ENCODE peak calls at places on chromosomes 11 and 22, in eight cellular contexts. E is A673, P is nephron progenitor cell, T is AG10803, R is uterus, H is AG04450, I is WTC11, C is PC-9. M is an unnamed sample.

GRCh38 chr11:67370351-67371076 is 2.9 kb downstream of the CLCF1 start:
- DNase-seq in E (no peak), P (peak), T (no peak), R (peak), H (peak), I (no peak), C (no peak), M (no peak)

GRCh38 chr22:19723990-19724827 is 870 bp downstream of the GP1BB start:
- DNase-seq in E (no peak), P (peak), T (no peak), R (no peak), H (no peak), I (peak), C (peak), M (peak)

GRCh38 chr11:75949023-75949672 is 134.1 kb downstream of the UVRAG start:
- DNase-seq in E (no peak), P (no peak), T (peak), R (no peak), H (no peak), I (no peak), C (no peak), M (no peak)

GRCh38 chr22:17140826-17141771 is 18.0 kb downstream of the HDHD5 start:
- DNase-seq in E (no peak), P (no peak), T (no peak), R (no peak), H (no peak), I (no peak), C (no peak), M (no peak)

GRCh38 chr22:48192920-48193319 is 1430.5 kb downstream of the TBC1D22A start:
- DNase-seq in E (no peak), P (no peak), T (no peak), R (no peak), H (no peak), I (no peak), C (no peak), M (no peak)

GRCh38 chr22:18110194-18110943 is at the start of gene TUBA8:
- DNase-seq in E (peak), P (peak), T (peak), R (no peak), H (no peak), I (peak), C (peak), M (peak)

GRCh38 chr11:3934658-3935057 is 79.2 kb downstream of the STIM1 start:
- DNase-seq in E (no peak), P (no peak), T (no peak), R (no peak), H (no peak), I (no peak), C (no peak), M (no peak)

GRCh38 chr11:128786507-128786906 is 80.6 kb downstream of the KCNJ1 start:
- DNase-seq in E (no peak), P (no peak), T (no peak), R (no peak), H (no peak), I (no peak), C (no peak), M (no peak)

GRCh38 chr11:68646832-68647231 is 37.5 kb upstream of the GAL start:
- DNase-seq in E (no peak), P (no peak), T (no peak), R (no peak), H (no peak), I (no peak), C (no peak), M (no peak)

GRCh38 chr22:50267591-50268390 is 2.4 kb downstream of the MAPK11 start:
- DNase-seq in E (peak), P (no peak), T (peak), R (peak), H (no peak), I (peak), C (no peak), M (peak)

DNA sequence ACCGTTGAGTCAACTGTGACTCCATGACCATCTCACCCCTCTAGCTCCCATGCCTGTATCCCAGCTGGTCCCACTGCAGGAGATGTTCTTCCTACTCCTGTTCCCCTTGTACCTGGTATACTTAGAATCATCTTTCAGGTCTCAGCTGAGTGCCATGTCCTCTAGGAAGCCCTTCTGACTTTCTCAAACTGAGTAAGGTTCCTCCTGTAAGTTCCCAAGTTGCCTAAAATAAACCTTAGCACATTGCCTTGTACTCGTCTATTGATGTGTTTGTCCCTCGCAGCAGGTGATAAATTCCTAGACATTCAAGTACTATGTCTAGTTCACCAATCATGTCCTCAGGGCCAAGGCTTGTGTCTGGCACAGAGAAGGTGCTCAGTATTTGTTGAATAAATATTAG is 18.4 kb upstream of the ASCC2 start:
- DNase-seq in E (no peak), P (no peak), T (no peak), R (no peak), H (no peak), I (no peak), C (no peak), M (no peak)
- TF ChIP-seq CTCF in E (no peak), P (no peak), T (no peak), R (no peak), H (no peak), I (no peak), C (no peak), M (no peak)

DNA sequence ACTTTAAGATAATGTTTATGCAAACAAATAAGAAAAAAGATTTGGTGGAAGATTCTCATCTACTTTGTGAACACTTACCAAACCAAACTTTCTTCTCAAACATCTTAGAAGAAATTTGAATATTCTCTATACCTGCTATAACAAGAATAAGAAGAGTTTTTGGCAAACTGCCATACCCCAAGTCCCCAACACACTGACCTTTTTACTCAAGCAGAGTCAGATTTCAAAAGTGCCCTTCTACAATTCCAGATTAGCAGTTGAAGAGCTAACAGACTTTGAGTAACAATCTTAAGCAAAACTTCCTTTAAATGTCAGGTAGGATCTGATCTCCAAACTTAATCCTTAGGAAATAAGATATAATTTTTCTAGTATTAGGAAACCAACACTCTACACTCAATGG is 33.9 kb downstream of the TSG101 start:
- DNase-seq in E (no peak), P (no peak), T (no peak), R (no peak), H (no peak), I (no peak), C (no peak), M (no peak)
- TF ChIP-seq CTCF in E (no peak), P (no peak), T (no peak), R (no peak), H (no peak), I (no peak), C (no peak), M (no peak)

DNA sequence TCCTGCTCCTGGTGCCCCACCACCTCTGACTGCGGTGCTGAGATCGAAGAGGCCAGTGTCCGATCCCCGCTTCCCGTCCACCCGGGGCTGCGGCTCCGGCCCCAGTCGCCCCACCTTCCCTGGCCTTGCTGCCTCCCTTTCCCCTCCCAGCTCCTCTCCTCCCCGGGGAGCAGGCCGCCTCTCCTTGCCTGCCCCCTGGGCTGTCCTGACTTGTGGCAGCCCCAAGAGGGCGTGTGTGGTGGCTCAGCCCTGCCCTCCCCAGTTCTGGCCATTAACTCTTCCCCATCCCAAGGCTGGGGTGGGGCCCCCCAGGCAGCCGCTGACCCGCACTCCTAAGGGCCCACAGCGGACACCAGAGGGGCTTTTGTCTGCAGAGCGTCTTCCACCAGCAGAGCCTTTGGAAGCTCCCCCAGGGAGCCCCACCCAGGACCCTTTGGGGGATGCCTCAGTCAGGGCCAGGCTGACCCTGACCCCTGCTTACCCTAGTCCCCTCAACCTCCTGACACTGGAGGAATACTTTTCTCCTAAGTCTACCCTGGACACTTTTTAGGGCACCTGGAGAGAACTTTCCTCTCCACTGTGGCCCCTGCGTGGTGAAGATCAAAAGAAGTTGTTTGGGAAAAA is 16.7 kb downstream of the RTN4RL2 start:
- DNase-seq in E (no peak), P (peak), T (no peak), R (no peak), H (no peak), I (peak), C (peak), M (peak)
- TF ChIP-seq CTCF in E (peak), P (peak), T (peak), R (no peak), H (peak), I (peak), C (peak), M (peak)

DNA sequence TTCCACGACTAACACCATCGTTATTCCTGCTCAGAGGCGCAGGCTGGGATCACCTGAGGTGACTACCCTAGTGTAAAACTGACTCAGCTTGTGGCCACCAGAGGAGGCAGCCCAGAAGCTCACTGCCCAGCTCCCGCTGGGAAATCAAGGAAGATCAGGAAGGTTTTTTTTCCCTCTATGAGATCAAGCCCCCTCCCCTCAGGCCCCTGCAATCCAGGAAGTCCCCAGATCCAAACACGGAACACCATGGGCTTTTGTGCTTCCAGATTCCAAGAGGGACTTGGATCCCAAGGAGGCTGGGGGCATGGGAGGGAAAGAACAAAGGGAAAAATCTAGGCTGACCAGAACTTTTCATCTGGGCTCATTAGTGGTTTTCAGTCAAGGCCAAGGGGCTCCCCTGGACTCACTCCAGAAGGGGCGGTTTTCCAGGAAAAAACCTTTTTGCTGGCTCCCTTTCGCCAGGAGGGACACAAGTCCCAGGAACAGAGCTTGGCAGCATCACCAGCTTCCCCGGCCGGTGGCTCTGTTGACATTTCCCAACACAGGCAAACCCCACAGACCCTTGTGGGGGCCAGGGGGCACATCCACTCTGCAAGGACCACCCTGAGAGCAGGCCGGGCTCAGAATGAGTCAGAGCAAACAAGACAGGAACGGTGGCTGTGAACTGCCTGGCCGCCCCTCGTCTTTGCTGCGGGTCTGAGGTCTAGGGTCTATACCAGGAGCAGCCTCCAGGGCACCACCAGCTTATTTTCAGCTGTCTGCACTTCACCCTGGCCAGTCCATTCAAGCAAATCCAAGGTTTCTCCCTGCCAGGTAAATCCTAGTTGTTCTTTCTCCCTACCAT is 36.8 kb downstream of the MYH9 start:
- DNase-seq in E (no peak), P (no peak), T (no peak), R (no peak), H (no peak), I (no peak), C (no peak), M (no peak)
- TF ChIP-seq CTCF in E (no peak), P (no peak), T (no peak), R (peak), H (peak), I (no peak), C (no peak), M (no peak)

GRCh38 chr11:8059030-8059429 is 22.0 kb upstream of the TUB start:
- DNase-seq in E (no peak), P (no peak), T (no peak), R (peak), H (no peak), I (no peak), C (no peak), M (no peak)

GRCh38 chr11:8056810-8057463 is 24.1 kb upstream of the TUB start:
- DNase-seq in E (no peak), P (no peak), T (peak), R (peak), H (no peak), I (no peak), C (no peak), M (no peak)

GRCh38 chr11:8055836-8056526 is 25.0 kb upstream of the TUB start:
- DNase-seq in E (no peak), P (no peak), T (no peak), R (peak), H (no peak), I (no peak), C (no peak), M (no peak)

GRCh38 chr11:8058216-8058615 is 22.8 kb upstream of the TUB start:
- DNase-seq in E (no peak), P (no peak), T (no peak), R (peak), H (no peak), I (no peak), C (no peak), M (no peak)

GRCh38 chr11:8055111-8055835 is 25.7 kb upstream of the TUB start:
- DNase-seq in E (no peak), P (no peak), T (no peak), R (peak), H (no peak), I (peak), C (no peak), M (no peak)
- TF ChIP-seq CTCF in E (no peak), P (no peak), T (no peak), R (no peak), H (peak), I (peak), C (peak), M (peak)

GRCh38 chr11:59918987-59919589 is 19.1 kb upstream of the OOSP1 start:
- DNase-seq in E (peak), P (peak), T (peak), R (no peak), H (no peak), I (peak), C (peak), M (peak)
- TF ChIP-seq CTCF in E (peak), P (peak), T (peak), R (no peak), H (no peak), I (no peak), C (peak), M (no peak)

DNA sequence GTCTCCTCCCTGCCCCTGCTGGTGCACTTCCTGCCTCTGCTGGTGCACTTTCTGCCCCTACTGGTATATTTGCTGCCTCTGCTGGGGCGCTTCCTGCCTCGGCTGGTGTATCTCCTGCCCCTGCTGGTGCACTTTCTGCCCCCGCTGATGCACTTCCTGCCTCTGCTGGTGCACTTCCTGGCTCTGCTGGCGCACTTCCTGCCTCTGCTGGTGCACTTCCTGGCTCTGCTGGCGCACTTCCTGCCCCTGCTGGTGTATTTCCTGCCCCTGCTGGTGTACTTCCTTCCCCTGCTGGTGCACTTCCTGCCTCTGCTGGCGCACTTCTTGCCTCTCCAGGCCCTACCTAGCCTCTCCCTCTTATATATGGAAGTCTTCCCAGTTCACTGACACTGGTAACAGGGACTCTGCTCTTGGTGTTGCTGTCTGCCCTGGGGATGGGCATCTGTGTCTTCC is 10.1 kb downstream of the MTFP1 start:
- DNase-seq in E (peak), P (no peak), T (no peak), R (peak), H (no peak), I (no peak), C (no peak), M (no peak)
- TF ChIP-seq CTCF in E (peak), P (no peak), T (no peak), R (no peak), H (no peak), I (no peak), C (no peak), M (no peak)

DNA sequence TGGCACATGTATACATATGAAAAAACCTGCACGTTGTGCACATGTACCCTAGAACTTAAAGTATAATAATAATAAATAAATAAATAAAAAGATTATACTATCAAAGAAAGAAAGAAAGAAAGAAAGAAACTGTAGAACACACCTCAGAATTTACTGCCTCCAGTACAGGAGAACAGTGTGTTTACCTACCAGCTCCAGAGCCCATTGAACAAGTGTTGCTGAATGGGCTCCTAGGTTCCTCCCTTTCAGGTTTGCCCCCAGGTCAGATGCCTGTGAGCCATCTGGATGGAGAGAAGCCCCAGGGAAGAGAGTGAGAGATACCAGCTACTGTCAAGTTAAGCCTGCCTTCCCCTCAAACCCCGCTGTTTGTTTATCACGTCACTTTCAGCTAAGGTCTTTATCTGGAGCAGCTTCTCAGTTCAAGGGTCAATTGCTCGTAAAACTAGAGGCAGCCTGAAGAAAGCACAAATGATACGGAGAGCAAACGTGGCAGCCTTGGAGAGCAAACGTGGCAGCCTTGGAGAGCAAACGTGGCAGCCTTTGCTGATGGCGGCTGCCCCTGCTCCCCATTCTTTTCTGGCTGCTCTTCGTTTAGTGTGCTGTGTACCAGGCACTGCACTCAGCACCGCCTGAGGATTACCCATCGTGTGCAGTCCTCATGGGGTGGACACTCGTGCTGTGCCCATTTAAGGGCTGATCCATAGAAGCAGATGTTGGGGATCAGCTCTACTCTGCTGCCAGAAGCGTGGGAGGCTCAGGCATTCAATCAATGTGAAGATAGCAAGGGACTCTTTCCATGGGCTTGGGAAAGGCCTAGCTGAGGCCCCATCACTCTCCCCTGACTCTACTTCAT is 111.8 kb downstream of the ADAMTS15 start:
- DNase-seq in E (no peak), P (no peak), T (no peak), R (no peak), H (no peak), I (no peak), C (no peak), M (no peak)
- TF ChIP-seq CTCF in E (no peak), P (no peak), T (no peak), R (no peak), H (no peak), I (no peak), C (no peak), M (no peak)

DNA sequence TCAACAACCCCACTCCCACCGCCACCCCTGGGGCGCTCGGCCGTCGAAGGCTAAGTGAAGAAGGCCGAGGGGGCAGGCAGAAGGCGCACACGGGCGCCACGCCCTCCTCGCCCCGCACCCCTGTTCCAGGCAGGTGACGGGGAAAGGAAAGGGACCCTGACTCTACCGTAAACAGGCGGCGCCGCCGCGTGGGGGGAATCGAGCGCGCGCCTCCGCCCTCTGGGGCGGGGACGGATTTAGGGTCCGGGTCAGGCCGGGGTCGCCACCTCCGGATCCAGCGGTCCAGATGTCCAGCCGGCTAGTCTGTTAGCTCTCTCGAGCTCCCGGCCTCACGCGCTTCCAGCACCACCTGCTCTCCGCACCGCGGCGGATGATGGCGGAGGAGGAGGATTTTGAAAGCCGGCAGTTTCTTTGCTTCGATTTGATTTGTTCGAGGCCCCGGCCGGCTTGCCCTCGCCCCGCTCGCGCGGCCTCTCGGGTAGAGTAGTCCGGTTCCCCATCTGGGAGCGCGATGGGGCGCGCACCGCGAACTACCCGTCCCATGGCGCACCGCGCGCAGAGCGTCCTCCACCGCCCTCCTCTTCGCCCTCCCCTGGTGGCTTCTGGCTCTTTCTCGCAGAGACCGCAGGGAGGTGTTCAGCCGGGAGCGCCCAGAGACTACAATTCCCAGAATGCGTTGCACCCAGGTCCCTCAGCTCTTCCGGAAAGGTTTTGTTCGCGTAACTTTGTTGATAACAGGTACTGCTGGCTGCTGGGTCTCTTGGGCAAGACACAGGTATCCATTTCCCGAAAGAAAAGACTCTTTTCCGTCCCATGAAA is at the start of gene RANGAP1:
- DNase-seq in E (peak), P (peak), T (peak), R (peak), H (peak), I (peak), C (peak), M (peak)
- TF ChIP-seq CTCF in E (peak), P (no peak), T (peak), R (peak), H (peak), I (no peak), C (peak), M (no peak)